ENCODE peak calls at places on chromosomes 13 and 19, in five cellular contexts. C is spleen, O is heart right ventricle, V is mammary epithelial cell, H is HCT116. E is an unnamed sample.

GRCh38 chr13:62583466-62583865 is 1167.8 kb upstream of the PCDH20 start:
- DNase-seq in C (no peak), O (no peak), V (no peak), H (no peak), E (no peak)

GRCh38 chr19:28466107-28467045 is 746.6 kb downstream of the UQCRFS1 start:
- DNase-seq in C (peak; percentile 71), O (peak; percentile 45), V (peak; percentile 35), H (no peak), E (peak; percentile 50)

GRCh38 chr13:32234914-32235313 is 80.2 kb downstream of the ZAR1L start:
- DNase-seq in C (no peak), O (no peak), V (no peak), H (no peak), E (peak; percentile 24)

GRCh38 chr19:50318438-50318837 is 10.7 kb downstream of the KCNC3 start:
- DNase-seq in C (no peak), O (no peak), V (no peak), H (no peak), E (no peak)

GRCh38 chr13:46684287-46685001 is 112.5 kb downstream of the ESD start:
- DNase-seq in C (no peak), O (no peak), V (no peak), H (no peak), E (no peak)

GRCh38 chr13:25281193-25281936 is 5.9 kb downstream of the MTMR6 start:
- DNase-seq in C (no peak), O (no peak), V (no peak), H (no peak), E (no peak)

GRCh38 chr19:22422220-22422619 is at the start of gene ZNF98:
- DNase-seq in C (no peak), O (peak; percentile 66), V (no peak), H (no peak), E (no peak)

GRCh38 chr13:107835339-107836018 is 379.9 kb downstream of the LIG4 start:
- DNase-seq in C (no peak), O (no peak), V (peak; percentile 68), H (no peak), E (peak; percentile 67)

GRCh38 chr19:17078038-17078919 is 2.7 kb downstream of the MYO9B start:
- DNase-seq in C (no peak), O (no peak), V (peak; percentile 13), H (no peak), E (no peak)

GRCh38 chr13:28750187-28751045 is 31.6 kb upstream of the SLC46A3 start:
- DNase-seq in C (no peak), O (no peak), V (peak; percentile 17), H (no peak), E (peak; percentile 34)

GRCh38 chr19:48190288-48191284 is 20.1 kb downstream of the ZSWIM9 start:
- DNase-seq in C (no peak), O (no peak), V (peak; percentile 99), H (peak; percentile 50), E (peak; percentile 81)

GRCh38 chr19:29671393-29672076 is 6.3 kb downstream of the PLEKHF1 start:
- DNase-seq in C (peak; percentile 95), O (peak; percentile 55), V (peak; percentile 82), H (no peak), E (no peak)

GRCh38 chr13:112392719-112393118 is 16.6 kb downstream of the SPACA7 start:
- DNase-seq in C (no peak), O (no peak), V (no peak), H (no peak), E (no peak)

GRCh38 chr13:31675521-31675953 is 63.8 kb upstream of the RXFP2 start:
- DNase-seq in C (no peak), O (no peak), V (no peak), H (no peak), E (no peak)

GRCh38 chr19:45276284-45276687 is 25.2 kb downstream of the MARK4 start:
- DNase-seq in C (no peak), O (no peak), V (no peak), H (no peak), E (no peak)

GRCh38 chr19:53644061-53644816 is 12.4 kb downstream of the DPRX start:
- DNase-seq in C (no peak), O (no peak), V (no peak), H (no peak), E (no peak)

GRCh38 chr13:61294467-61295186 is 121.0 kb downstream of the PCDH20 start:
- DNase-seq in C (no peak), O (no peak), V (no peak), H (no peak), E (no peak)

GRCh38 chr13:24503376-24503690 is 9.2 kb downstream of the PARP4 start:
- DNase-seq in C (no peak), O (no peak), V (no peak), H (no peak), E (no peak)

GRCh38 chr13:107301724-107302374 is 733.9 kb upstream of the ARGLU1 start:
- DNase-seq in C (no peak), O (no peak), V (no peak), H (no peak), E (no peak)

GRCh38 chr13:94470126-94470525 is 9.4 kb downstream of the DCT start:
- DNase-seq in C (no peak), O (no peak), V (no peak), H (no peak), E (no peak)

GRCh38 chr13:91154553-91154952 is 192.9 kb upstream of the MIR17HG start:
- DNase-seq in C (no peak), O (no peak), V (no peak), H (no peak), E (no peak)

GRCh38 chr19:7196721-7197168 is 97.5 kb downstream of the INSR start:
- DNase-seq in C (no peak), O (no peak), V (no peak), H (no peak), E (no peak)
- H3K4me3 ChIP-seq in C (no peak overlapping the region), O (peak overlapping the region; percentile 47), V (no peak overlapping the region), H (peak overlapping the region; percentile 76), E (peak overlapping the region; percentile 33)

GRCh38 chr19:2852598-2852997 is 11.3 kb downstream of the ZNF555 start:
- DNase-seq in C (no peak), O (no peak), V (no peak), H (no peak), E (no peak)
- H3K9me3 ChIP-seq in C (peaks cover 98% of the 10 kb centered on the region), O (peaks cover 54% of the 10 kb centered on the region), V (peaks cover 53% of the 10 kb centered on the region), H (peaks cover 24% of the 10 kb centered on the region), E (peaks cover 20% of the 10 kb centered on the region)

GRCh38 chr13:80235131-80235530 is 105.8 kb downstream of the SPRY2 start:
- DNase-seq in C (no peak), O (no peak), V (no peak), H (no peak), E (no peak)
- H3K4me3 ChIP-seq in C (no peak overlapping the region), O (no peak overlapping the region), V (no peak overlapping the region), H (no peak overlapping the region), E (no peak overlapping the region)

DNA sequence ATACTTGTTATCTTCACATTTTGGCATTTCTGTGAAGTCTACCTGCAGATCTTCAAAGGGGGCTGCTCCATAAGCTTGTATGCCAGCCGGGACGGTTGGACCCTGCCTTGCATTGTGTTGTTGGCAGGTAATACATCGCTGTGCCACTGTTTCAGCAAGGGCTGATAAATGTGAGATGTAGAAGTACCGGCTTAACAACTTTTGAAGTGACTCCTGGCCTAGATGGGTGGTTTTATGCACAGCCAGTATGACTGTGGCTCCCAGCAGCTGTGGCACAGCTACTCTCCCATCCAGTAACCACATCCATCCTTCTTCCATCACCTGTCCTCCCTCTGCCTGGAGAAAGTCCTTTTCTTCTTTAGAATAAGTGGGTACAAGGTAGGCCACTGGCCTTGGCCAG is 19.7 kb downstream of the ZNF700 start:
- DNase-seq in C (no peak), O (no peak), V (no peak), H (no peak), E (no peak)
- H3K9me3 ChIP-seq in C (peaks cover 100% of the 10 kb centered on the region), O (peaks cover 85% of the 10 kb centered on the region), V (peaks cover 71% of the 10 kb centered on the region), H (peaks cover 62% of the 10 kb centered on the region), E (peaks cover 99% of the 10 kb centered on the region)

E was measured in MG63.